ENCODE peak calls at places on chromosomes 16 and 17, in four cellular contexts. One of them, this sample, is unnamed.

GRCh38 chr17:63250830-63251229 is 195.3 kb downstream of the CYB561 start:
- DNase-seq in hepatic stellate cell: no peak
- DNase-seq in PC-3: no peak
- DNase-seq in NCI-H1694: no peak
- DNase-seq in this sample: no peak

GRCh38 chr16:27067138-27067537 is 411 bp downstream of the C16orf82 start:
- DNase-seq in hepatic stellate cell: no peak
- DNase-seq in PC-3: no peak
- DNase-seq in NCI-H1694: no peak
- DNase-seq in this sample: no peak

GRCh38 chr16:24612656-24613055 is 73.3 kb downstream of the RBBP6 start:
- DNase-seq in hepatic stellate cell: no peak
- DNase-seq in PC-3: no peak
- DNase-seq in NCI-H1694: no peak
- DNase-seq in this sample: no peak

GRCh38 chr17:42288985-42289862 is 926 bp downstream of the STAT5A start:
- DNase-seq in hepatic stellate cell: no peak
- DNase-seq in PC-3: no peak
- DNase-seq in NCI-H1694: no peak
- DNase-seq in this sample: no peak

GRCh38 chr16:51834131-51834530 is 683.1 kb upstream of the SALL1 start:
- DNase-seq in hepatic stellate cell: peak; percentile 17
- DNase-seq in PC-3: no peak
- DNase-seq in NCI-H1694: no peak
- DNase-seq in this sample: no peak

GRCh38 chr17:81403671-81404534 is 8.6 kb downstream of the BAHCC1 start:
- DNase-seq in hepatic stellate cell: peak; percentile 65
- DNase-seq in PC-3: no peak
- DNase-seq in NCI-H1694: no peak
- DNase-seq in this sample: no peak

GRCh38 chr17:3935140-3935542 is 18.9 kb upstream of the P2RX1 start:
- DNase-seq in hepatic stellate cell: peak; percentile 82
- DNase-seq in PC-3: peak; percentile 77
- DNase-seq in NCI-H1694: peak; percentile 46
- DNase-seq in this sample: peak; percentile 75

GRCh38 chr17:73317554-73318426 is 6.0 kb upstream of the CDC42EP4 start:
- DNase-seq in hepatic stellate cell: no peak
- DNase-seq in PC-3: peak; percentile 31
- DNase-seq in NCI-H1694: no peak
- DNase-seq in this sample: no peak

This sample was measured in endothelial cell of umbilical vein.